ENCODE peak calls at places on chromosome 1, in ten cellular contexts. V, F, S, I, D, L, K, Q, W and A are unnamed samples.

GRCh38 chr1:168613689-168614655 is 37.6 kb downstream of the XCL1 start:
- DNase-seq in V (no peak), F (no peak), S (no peak), I (peak), D (no peak), L (no peak), K (no peak), Q (no peak), W (no peak), A (no peak)

GRCh38 chr1:81920245-81920740 is 119.6 kb downstream of the ADGRL2 start:
- DNase-seq in V (no peak), F (peak), S (no peak), I (peak), D (peak), L (peak), K (no peak), Q (peak), W (peak), A (no peak)

GRCh38 chr1:183443025-183443424 is 24.8 kb upstream of the NMNAT2 start:
- DNase-seq in V (no peak), F (no peak), S (no peak), I (peak), D (no peak), L (no peak), K (no peak), Q (no peak), W (no peak), A (no peak)

GRCh38 chr1:17176306-17177061 is 28.4 kb upstream of the PADI1 start:
- DNase-seq in V (no peak), F (no peak), S (no peak), I (no peak), D (no peak), L (no peak), K (no peak), Q (no peak), W (no peak), A (no peak)

GRCh38 chr1:44652445-44653106 is 21.7 kb downstream of the TMEM53 start:
- DNase-seq in V (peak), F (peak), S (peak), I (peak), D (peak), L (peak), K (peak), Q (no peak), W (peak), A (no peak)

GRCh38 chr1:226606311-226607267 is 58.0 kb downstream of the STUM start:
- DNase-seq in V (no peak), F (no peak), S (no peak), I (no peak), D (no peak), L (no peak), K (no peak), Q (no peak), W (no peak), A (no peak)

GRCh38 chr1:17419626-17420328 is 19.7 kb downstream of the RCC2 start:
- DNase-seq in V (no peak), F (peak), S (peak), I (peak), D (peak), L (peak), K (peak), Q (no peak), W (peak), A (no peak)

GRCh38 chr1:8408151-8408839 is 90.4 kb downstream of the SLC45A1 start:
- DNase-seq in V (no peak), F (no peak), S (no peak), I (no peak), D (peak), L (no peak), K (no peak), Q (peak), W (no peak), A (no peak)